ENCODE peak calls at places on chromosomes 12 and 14, in eight cellular contexts. T, N, P, R, M, D, C and J are unnamed samples.

GRCh38 chr12:53806689-53807088 is 54.9 kb upstream of the CISTR start:
- DNase-seq in C (no peak), R (peak; percentile 37), M (no peak), P (no peak), D (no peak), T (no peak), N (no peak), J (no peak)

GRCh38 chr12:103530352-103530751 is 34.6 kb upstream of the C12orf42 start:
- DNase-seq in T (no peak), R (no peak), P (no peak), M (no peak), D (no peak), N (no peak), C (peak; percentile 5), J (no peak)

GRCh38 chr12:12336049-12336411 is 14.0 kb downstream of the MANSC1 start:
- DNase-seq in N (no peak), D (no peak), C (no peak), R (no peak), M (no peak), T (no peak), P (no peak), J (no peak)

GRCh38 chr12:53676715-53677611 is 1.1 kb upstream of the ATP5MC2 start:
- DNase-seq in C (peak; percentile 70), D (peak; percentile 89), M (peak; percentile 69), T (no peak), R (no peak), P (no peak), N (peak; percentile 79), J (peak; percentile 18)

GRCh38 chr12:98939350-98939749 is 294.3 kb downstream of the APAF1 start:
- DNase-seq in M (peak; percentile 28), C (peak; percentile 5), D (peak; percentile 78), P (no peak), T (peak; percentile 0), R (no peak), N (no peak), J (no peak)

GRCh38 chr14:94573706-94574105 is 7.5 kb upstream of the SERPINA5 start:
- DNase-seq in C (no peak), M (no peak), R (no peak), P (no peak), T (no peak), D (no peak), N (no peak), J (no peak)

GRCh38 chr12:11991604-11992003 is 79.1 kb upstream of the BCL2L14 start:
- DNase-seq in R (no peak), T (no peak), N (no peak), C (no peak), P (no peak), M (no peak), D (no peak), J (no peak)

GRCh38 chr12:110354172-110354780 is 49.2 kb downstream of the ANAPC7 start:
- DNase-seq in N (no peak), P (no peak), R (no peak), T (no peak), D (no peak), M (no peak), C (no peak), J (no peak)

GRCh38 chr12:70590549-70591226 is 46.5 kb downstream of the PTPRB start:
- DNase-seq in P (no peak), C (no peak), D (no peak), N (no peak), T (no peak), M (no peak), R (no peak), J (no peak)

GRCh38 chr12:51959211-51959610 is 7.7 kb downstream of the ACVR1B start:
- DNase-seq in M (no peak), T (no peak), N (peak; percentile 59), D (peak; percentile 39), R (no peak), P (no peak), C (no peak), J (no peak)

GRCh38 chr14:47150267-47150666 is 498.7 kb upstream of the RPL10L start:
- DNase-seq in D (no peak), P (no peak), R (no peak), T (no peak), M (no peak), N (no peak), C (no peak), J (no peak)

GRCh38 chr12:108320503-108321293 is 18.4 kb downstream of the CMKLR1 start:
- DNase-seq in N (no peak), P (no peak), R (no peak), M (peak; percentile 28), D (peak; percentile 85), T (no peak), C (no peak), J (no peak)

GRCh38 chr12:53251477-53252348 is 16.4 kb upstream of the ESPL1 start:
- DNase-seq in D (peak; percentile 98), P (peak; percentile 94), N (peak; percentile 90), M (peak; percentile 86), C (peak; percentile 88), R (no peak), T (no peak), J (peak; percentile 73)

GRCh38 chr14:74501135-74501614 is 7.6 kb downstream of the ISCA2 start:
- DNase-seq in M (peak; percentile 79), P (no peak), R (peak; percentile 51), T (no peak), D (peak; percentile 92), N (peak; percentile 79), C (peak; percentile 65), J (no peak)

DNA sequence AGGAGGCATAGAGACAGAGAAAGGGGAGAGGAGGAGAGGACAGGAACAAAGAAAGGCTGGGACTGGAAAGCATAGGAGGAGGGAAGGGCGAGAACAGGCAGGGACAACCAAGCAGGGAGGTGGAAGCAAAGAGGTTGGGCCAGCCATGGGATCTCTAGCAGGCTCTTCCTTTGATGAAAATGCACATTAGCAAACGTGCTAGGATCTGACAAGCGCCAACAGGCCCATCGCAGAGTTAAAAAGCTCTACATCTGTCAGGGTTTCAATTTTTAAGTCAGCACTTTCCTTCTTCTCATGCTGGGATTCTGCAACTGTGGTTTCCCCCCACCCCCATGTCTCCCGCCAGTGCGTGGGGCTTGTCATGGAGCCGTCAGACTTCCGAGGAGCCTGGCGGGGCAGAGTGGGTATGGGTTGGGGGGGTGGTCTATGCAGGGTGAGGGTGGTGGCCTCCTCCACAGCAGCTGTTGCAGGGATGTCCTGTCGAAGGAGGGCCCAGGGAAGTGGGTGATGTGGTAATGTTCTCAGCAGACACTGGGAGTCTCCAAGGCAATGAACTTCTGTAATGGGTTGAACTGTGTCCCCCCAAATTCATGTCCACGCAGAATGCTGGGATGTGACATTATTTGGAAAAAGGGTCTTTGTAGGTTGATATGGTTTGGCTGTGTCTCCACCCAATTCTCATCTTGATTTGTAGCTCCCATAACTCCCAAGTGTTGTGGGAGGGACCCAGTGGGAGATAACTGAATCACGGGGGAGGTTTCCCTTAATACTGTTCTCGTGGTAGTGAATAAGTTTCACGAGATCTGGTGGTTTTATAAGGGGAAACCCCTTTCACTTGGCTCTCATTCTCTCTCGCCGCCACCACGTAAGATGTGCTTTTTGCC is 115.2 kb upstream of the MAP1LC3B2 start:
- DNase-seq in R (no peak), M (no peak), N (no peak), D (no peak), P (no peak), T (no peak), C (no peak), J (no peak)
- TF ChIP-seq CTCF in R (no peak), M (no peak), N (no peak), D (no peak), P (no peak), T (no peak), C (no peak), J (no peak)

GRCh38 chr12:90166671-90167070 is 458.0 kb upstream of the ATP2B1 start:
- DNase-seq in D (no peak), P (no peak), N (no peak), M (no peak), T (no peak), R (no peak), C (no peak), J (no peak)

GRCh38 chr12:90170740-90171139 is 462.1 kb upstream of the ATP2B1 start:
- DNase-seq in D (no peak), C (no peak), T (no peak), N (no peak), R (no peak), M (no peak), P (no peak), J (no peak)

GRCh38 chr12:90163975-90164374 is 455.3 kb upstream of the ATP2B1 start:
- DNase-seq in T (no peak), R (no peak), C (no peak), P (no peak), M (peak; percentile 23), N (no peak), D (peak; percentile 58), J (no peak)

GRCh38 chr12:90166012-90166411 is 457.4 kb upstream of the ATP2B1 start:
- DNase-seq in D (no peak), P (no peak), C (no peak), T (no peak), R (no peak), N (no peak), M (no peak), J (no peak)

GRCh38 chr12:90167501-90167900 is 458.9 kb upstream of the ATP2B1 start:
- DNase-seq in N (no peak), P (no peak), C (no peak), M (no peak), R (no peak), D (no peak), T (no peak), J (no peak)
- TF ChIP-seq CTCF in N (no peak), P (no peak), C (no peak), M (no peak), R (no peak), D (no peak), T (no peak), J (no peak)

DNA sequence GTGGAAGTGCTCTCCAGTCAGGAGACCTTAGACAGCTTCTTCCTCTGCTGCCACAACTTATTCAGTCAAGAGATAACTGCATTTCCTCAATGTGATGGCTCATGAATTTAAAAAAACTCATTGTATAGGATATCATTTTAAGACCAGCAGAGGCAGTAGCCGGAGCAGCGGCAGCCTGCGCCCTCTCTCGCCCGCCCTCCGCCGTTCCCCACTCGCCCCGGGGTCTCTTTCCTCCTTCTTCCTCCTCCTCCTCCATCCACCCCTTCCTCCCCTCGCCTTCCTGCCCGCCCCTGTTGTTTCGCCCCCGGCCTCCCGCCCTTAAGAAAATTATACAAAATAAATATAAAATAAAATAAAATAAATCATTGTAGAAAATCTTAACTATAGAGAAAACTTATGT is 687.6 kb downstream of the FLRT2 start:
- DNase-seq in M (peak; percentile 34), D (peak; percentile 65), R (no peak), T (no peak), C (no peak), P (no peak), N (no peak), J (no peak)
- TF ChIP-seq CTCF in M (no peak), D (peak; percentile 47), R (no peak), T (no peak), C (no peak), P (no peak), N (no peak), J (no peak)

GRCh38 chr12:79006306-79006705 is 141.7 kb downstream of the SYT1 start:
- DNase-seq in P (no peak), R (no peak), C (no peak), D (no peak), M (no peak), N (no peak), T (no peak), J (no peak)
- TF ChIP-seq CTCF in P (peak; percentile 29), R (peak; percentile 23), C (no peak), D (peak; percentile 58), M (no peak), N (no peak), T (peak; percentile 25), J (peak; percentile 8)